ENCODE peak calls at places on chromosomes 11 and 22, in ten cellular contexts. B is esophagus squamous epithelium, E is cardiac muscle cell, Z is OCI-LY7, U is pancreas, W is body of pancreas, F is heart left ventricle, H is tibial nerve, K is mammary epithelial cell, M is neural progenitor cell. N is an unnamed sample.

GRCh38 chr22:31637375-31637937 is 24.6 kb downstream of the PISD start:
- DNase-seq in K (no peak), B (no peak), Z (peak), F (no peak), W (no peak), E (peak), U (no peak), M (no peak), H (no peak), N (peak)

GRCh38 chr22:37054600-37055365 is 3.2 kb downstream of the KCTD17 start:
- DNase-seq in B (no peak), E (no peak), Z (no peak), W (no peak), M (no peak), K (no peak), H (no peak), F (no peak), U (no peak), N (no peak)

GRCh38 chr11:58525037-58525614 is 17.2 kb upstream of the OR5B21 start:
- DNase-seq in F (no peak), W (no peak), E (no peak), B (no peak), H (no peak), M (no peak), Z (peak), U (no peak), K (no peak), N (no peak)

GRCh38 chr22:37345863-37346514 is 63.7 kb downstream of the CYTH4 start:
- DNase-seq in H (peak), F (peak), M (no peak), W (no peak), Z (no peak), B (no peak), K (peak), E (no peak), U (no peak), N (no peak)

GRCh38 chr11:63906585-63906984 is 10.4 kb downstream of the RCOR2 start:
- DNase-seq in F (no peak), K (no peak), M (peak), W (peak), B (no peak), E (no peak), U (no peak), Z (peak), H (no peak), N (peak)

GRCh38 chr11:87097582-87097981 is 59.8 kb downstream of the TMEM135 start:
- DNase-seq in U (peak), F (peak), E (peak), M (peak), B (no peak), Z (peak), W (peak), K (peak), H (no peak), N (peak)

GRCh38 chr11:15884131-15884530 is 472.2 kb downstream of the SOX6 start:
- DNase-seq in F (no peak), H (no peak), K (no peak), E (no peak), B (no peak), W (peak), U (no peak), Z (no peak), M (no peak), N (no peak)

GRCh38 chr11:34682822-34683221 is 61.9 kb downstream of the EHF start:
- DNase-seq in U (no peak), K (peak), M (no peak), B (no peak), Z (no peak), E (no peak), W (no peak), H (no peak), F (no peak), N (no peak)

GRCh38 chr11:119995730-119996491 is 142.0 kb downstream of the TRIM29 start:
- DNase-seq in Z (no peak), U (no peak), K (peak), M (no peak), F (no peak), E (no peak), B (no peak), W (no peak), H (no peak), N (no peak)

GRCh38 chr22:42433754-42434153 is 1.6 kb upstream of the NFAM1 start:
- DNase-seq in B (no peak), U (no peak), W (no peak), K (peak), H (no peak), E (no peak), M (no peak), Z (no peak), F (no peak), N (no peak)
- H3K27ac ChIP-seq in B (peak), U (no peak), W (no peak), K (no peak), H (no peak), E (no peak), M (no peak), Z (no peak), F (no peak), N (no peak)

GRCh38 chr11:30586251-30587144 is at the start of gene MPPED2:
- DNase-seq in Z (no peak), M (peak), U (peak), F (peak), K (no peak), E (peak), B (no peak), H (no peak), W (peak), N (peak)
- H3K4me3 ChIP-seq in Z (no peak), M (peak), U (peak), F (peak), K (peak), E (peak), B (peak), H (peak), W (peak), N (peak)

DNA sequence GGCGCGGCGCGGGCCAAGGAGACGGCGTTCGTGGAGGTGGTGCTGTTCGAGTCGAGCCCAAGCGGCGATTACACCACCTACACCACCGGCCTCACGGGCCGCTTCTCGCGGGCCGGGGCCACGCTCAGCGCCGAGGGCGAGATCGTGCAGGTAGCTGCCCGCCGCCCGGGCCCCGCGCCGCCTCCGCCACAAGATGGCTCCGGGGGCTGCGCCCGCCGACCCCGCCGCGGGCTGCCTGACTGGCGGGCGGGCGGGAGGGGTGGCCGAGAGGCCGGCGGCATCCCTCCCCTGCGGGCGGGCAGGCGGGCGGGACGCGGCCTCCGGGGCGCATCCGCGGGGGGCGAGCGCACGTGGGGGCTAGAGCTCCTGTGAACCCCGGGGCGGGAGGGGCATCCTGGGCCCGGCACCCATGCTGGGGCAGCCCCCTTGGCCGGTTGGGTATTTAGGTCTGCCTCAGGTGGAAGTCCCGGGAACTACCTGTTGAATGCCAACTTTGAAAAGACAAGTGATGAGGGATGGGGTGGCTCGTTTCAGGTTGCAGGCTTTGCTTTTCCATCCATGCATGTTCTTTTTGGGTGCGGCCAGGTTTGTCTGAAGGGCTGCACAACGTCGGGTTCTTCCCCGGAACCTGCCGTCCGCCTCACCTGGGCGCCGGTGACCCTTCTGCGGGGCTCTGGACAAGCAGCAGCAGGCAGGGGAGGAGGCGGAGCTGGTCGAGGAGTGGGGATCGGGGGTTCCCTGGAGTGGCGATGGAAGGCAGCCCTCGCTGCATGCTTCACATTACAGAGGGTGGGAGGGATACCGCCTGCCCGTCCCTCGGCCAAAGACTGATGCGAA is 763 bp downstream of the ZNRF3 start:
- DNase-seq in W (peak), M (peak), F (peak), K (peak), H (no peak), U (peak), B (no peak), E (peak), Z (peak), N (peak)
- TF ChIP-seq CTCF in W (peak), M (peak), F (no peak), K (peak), H (no peak), U (no peak), B (no peak), E (no peak), Z (no peak), N (peak)

GRCh38 chr11:27464155-27464759 is 8.3 kb downstream of the LGR4 start:
- DNase-seq in M (no peak), B (no peak), H (no peak), U (peak), K (peak), F (no peak), W (peak), Z (no peak), E (no peak), N (no peak)
- H3K27ac ChIP-seq in M (peak), B (peak), H (peak), U (peak), K (peak), F (peak), W (peak), Z (no peak), E (peak), N (no peak)